ENCODE peak calls at places on chromosomes 12 and 14, in six cellular contexts. V is HCT116, T is fibroblast of lung, D is colonic mucosa, L is endodermal cell, O is H9. F is an unnamed sample.

GRCh38 chr12:49564241-49565118 is 3.5 kb downstream of the MCRS1 start:
- DNase-seq in O (no peak), V (no peak), D (no peak), L (no peak), T (no peak), F (no peak)

GRCh38 chr12:112686373-112686772 is 105.2 kb upstream of the RPH3A start:
- DNase-seq in T (peak), D (no peak), V (no peak), O (no peak), L (peak), F (peak)

GRCh38 chr14:104286086-104286485 is 147.7 kb downstream of the KIF26A start:
- DNase-seq in O (no peak), T (no peak), V (no peak), D (no peak), L (peak), F (no peak)

GRCh38 chr12:127241056-127241830 is 1025.7 kb upstream of the TMEM132C start:
- DNase-seq in O (no peak), L (no peak), T (peak), D (no peak), V (no peak), F (no peak)

GRCh38 chr12:2940564-2940963 is 18.6 kb upstream of the TEAD4 start:
- DNase-seq in O (no peak), V (no peak), L (peak), D (no peak), T (no peak), F (no peak)

GRCh38 chr12:92556141-92556540 is 146.6 kb upstream of the PLEKHG7 start:
- DNase-seq in L (no peak), O (no peak), T (no peak), V (no peak), D (no peak), F (no peak)

GRCh38 chr14:49893309-49894213 is 679 bp downstream of the ARF6 start:
- DNase-seq in D (peak), L (peak), O (no peak), T (peak), V (no peak), F (peak)

GRCh38 chr14:61126083-61126962 is 145.3 kb downstream of the SLC38A6 start:
- DNase-seq in V (no peak), D (no peak), O (no peak), T (peak), L (no peak), F (no peak)

GRCh38 chr12:54082402-54082892 is 28.8 kb downstream of the HOXC4 start:
- DNase-seq in T (peak), V (no peak), L (peak), D (peak), O (no peak), F (peak)

GRCh38 chr14:61281186-61281676 is at the start of gene TMEM30B:
- DNase-seq in O (peak), T (no peak), L (peak), V (no peak), D (peak), F (no peak)

GRCh38 chr12:12870454-12870853 is 20.9 kb upstream of the GPRC5A start:
- DNase-seq in L (no peak), D (no peak), V (peak), T (peak), O (no peak), F (no peak)

GRCh38 chr12:88566430-88566829 is 13.8 kb downstream of the KITLG start:
- DNase-seq in O (no peak), T (peak), D (peak), L (no peak), V (no peak), F (no peak)

GRCh38 chr12:104741497-104742367 is 216.4 kb downstream of the SLC41A2 start:
- DNase-seq in L (no peak), T (no peak), V (no peak), O (no peak), D (no peak), F (no peak)

GRCh38 chr14:32552766-32553165 is 223.7 kb downstream of the AKAP6 start:
- DNase-seq in D (no peak), T (no peak), O (no peak), L (no peak), V (no peak), F (no peak)

GRCh38 chr14:28308727-28309126 is 457.9 kb upstream of the FOXG1 start:
- DNase-seq in T (peak), D (no peak), L (no peak), V (no peak), O (no peak), F (no peak)

GRCh38 chr12:11500222-11500860 is 105.0 kb upstream of the PRB2 start:
- DNase-seq in T (peak), L (peak), V (no peak), D (peak), O (peak), F (no peak)

DNA sequence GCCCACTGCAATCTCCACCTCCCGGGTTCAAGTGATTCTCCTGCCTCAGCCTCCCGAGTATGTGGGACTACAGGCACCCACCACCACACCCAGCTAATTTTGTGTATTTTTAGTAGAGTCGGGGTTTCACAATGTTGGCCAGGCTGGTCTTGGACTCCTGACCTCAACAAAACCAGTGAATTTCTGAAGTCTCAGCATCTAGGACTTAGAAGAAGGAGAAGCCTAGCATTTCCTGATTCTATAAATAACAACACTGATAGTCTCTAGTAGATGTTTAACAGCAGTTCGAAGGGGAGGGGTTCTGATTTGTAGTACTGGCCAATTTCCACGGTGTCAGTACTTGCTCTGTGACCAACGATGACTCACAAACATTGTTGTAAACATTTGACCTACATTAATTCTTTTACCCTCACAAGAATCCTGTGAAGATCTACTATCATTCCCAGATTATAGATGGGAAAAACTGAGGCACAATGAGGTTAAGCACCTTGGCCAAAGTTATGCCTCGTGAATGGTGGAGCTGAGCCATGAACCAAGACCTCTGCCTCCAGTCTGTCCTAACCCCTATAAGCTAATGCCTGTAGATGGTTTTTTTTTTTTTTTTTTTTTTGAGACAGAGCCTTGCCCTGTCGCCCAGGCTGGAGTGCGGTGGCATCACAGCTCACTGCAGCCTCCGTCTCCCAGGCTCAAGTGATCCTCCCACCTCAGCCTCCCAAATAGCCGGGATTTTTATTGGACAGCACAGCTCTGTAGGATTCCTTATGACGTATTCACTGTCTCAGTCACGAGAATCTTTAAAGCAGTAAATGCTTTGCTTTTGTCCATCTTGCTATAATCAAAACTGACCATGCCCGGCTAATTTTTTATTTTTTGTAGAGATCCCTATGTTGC is 5.2 kb downstream of the P2RX4 start:
- DNase-seq in L (no peak), V (peak), D (peak), T (peak), O (no peak), F (no peak)
- H3K9ac ChIP-seq in L (no peak), V (peak), D (no peak), T (no peak), O (no peak), F (no peak)

DNA sequence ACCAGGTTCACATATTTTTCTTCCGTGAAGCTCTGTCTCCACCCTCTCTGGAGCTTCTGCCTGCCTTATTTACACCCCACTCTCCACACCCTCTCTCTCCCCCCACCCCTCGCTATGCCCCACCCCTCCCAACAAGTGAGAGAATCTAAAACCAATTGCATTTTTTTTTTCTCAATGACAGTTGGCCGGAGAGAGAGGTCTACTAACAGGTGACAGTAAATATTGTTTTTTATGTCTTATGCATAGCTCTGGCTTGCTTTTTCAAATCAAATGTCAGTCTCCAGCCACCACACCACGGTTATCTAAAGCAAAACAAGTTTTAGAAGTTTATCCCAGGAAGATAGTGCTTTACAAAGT is at the start of gene KCNC2:
- DNase-seq in L (no peak), O (no peak), T (no peak), V (no peak), D (no peak), F (no peak)
- H3K9ac ChIP-seq in L (no peak), O (no peak), T (no peak), V (no peak), D (no peak), F (no peak)

DNA sequence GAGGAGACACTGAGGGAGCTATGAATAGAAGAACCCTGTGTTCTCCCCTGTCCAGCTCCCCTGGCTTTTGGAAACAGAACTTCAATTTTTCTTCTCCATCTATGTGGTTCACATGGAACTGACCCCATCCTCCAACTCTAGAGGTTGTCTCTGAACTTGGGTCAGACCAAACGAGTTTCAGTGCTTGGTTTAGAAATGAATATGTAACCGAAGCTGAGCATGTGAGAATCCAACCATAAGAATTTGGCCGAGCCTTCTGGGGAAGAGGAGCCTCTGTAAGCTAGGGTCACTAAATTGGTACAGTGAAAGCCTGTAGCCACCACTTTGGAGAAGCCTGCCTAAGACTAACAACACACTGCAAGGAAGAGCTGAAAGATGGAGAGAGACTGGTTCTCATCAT is 464.4 kb downstream of the ZFP36L1 start:
- DNase-seq in V (no peak), T (no peak), L (no peak), D (no peak), O (no peak), F (no peak)
- H3K9ac ChIP-seq in V (no peak), T (no peak), L (no peak), D (no peak), O (no peak), F (no peak)

GRCh38 chr14:76958020-76958965 is 70.2 kb downstream of the IRF2BPL start:
- DNase-seq in O (no peak), V (no peak), L (no peak), D (no peak), T (no peak), F (peak)
- H3K9ac ChIP-seq in O (no peak), V (peak), L (no peak), D (no peak), T (no peak), F (no peak)

DNA sequence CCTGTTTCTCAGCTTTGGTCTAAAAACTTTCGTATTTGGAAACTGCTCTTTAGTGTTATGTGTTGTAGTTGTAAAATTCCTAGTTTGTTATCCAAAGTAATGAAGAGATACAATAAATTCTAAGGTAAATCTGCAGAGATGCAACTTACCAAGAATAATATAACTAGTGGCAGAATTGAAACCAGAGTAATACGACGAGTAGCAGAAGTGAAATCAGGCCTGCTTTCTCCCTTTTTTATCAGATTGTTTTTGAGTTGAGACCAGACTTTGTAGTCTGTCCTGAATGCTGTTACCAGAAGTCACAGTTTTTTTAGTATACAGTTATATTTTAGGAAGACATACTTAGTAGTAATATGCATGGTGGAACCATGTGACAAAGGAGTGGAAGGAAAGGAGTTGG is 12.5 kb downstream of the PAPOLA start:
- DNase-seq in V (no peak), O (no peak), D (no peak), T (no peak), L (no peak), F (no peak)
- H3K9ac ChIP-seq in V (no peak), O (no peak), D (no peak), T (no peak), L (no peak), F (no peak)

GRCh38 chr14:21192447-21192822 is 36.6 kb upstream of the OR5AU1 start:
- DNase-seq in O (no peak), T (no peak), D (no peak), V (no peak), L (peak), F (no peak)
- H3K9ac ChIP-seq in O (no peak), T (no peak), D (no peak), V (no peak), L (no peak), F (peak)

GRCh38 chr12:91219511-91219910 is 36.9 kb upstream of the DCN start:
- DNase-seq in L (no peak), D (no peak), O (no peak), T (peak), V (no peak), F (no peak)

GRCh38 chr12:91224411-91224810 is 41.8 kb upstream of the DCN start:
- DNase-seq in O (no peak), D (no peak), L (no peak), T (no peak), V (no peak), F (no peak)

GRCh38 chr12:91219919-91220318 is 37.3 kb upstream of the DCN start:
- DNase-seq in D (no peak), T (no peak), V (no peak), O (no peak), L (no peak), F (no peak)

GRCh38 chr12:91225316-91225715 is 42.7 kb upstream of the DCN start:
- DNase-seq in V (no peak), D (no peak), O (no peak), T (peak), L (no peak), F (no peak)

GRCh38 chr12:91222746-91223145 is 40.1 kb upstream of the DCN start:
- DNase-seq in T (peak), L (no peak), O (no peak), V (no peak), D (no peak), F (no peak)
- H3K9ac ChIP-seq in T (no peak), L (no peak), O (no peak), V (no peak), D (no peak), F (no peak)

DNA sequence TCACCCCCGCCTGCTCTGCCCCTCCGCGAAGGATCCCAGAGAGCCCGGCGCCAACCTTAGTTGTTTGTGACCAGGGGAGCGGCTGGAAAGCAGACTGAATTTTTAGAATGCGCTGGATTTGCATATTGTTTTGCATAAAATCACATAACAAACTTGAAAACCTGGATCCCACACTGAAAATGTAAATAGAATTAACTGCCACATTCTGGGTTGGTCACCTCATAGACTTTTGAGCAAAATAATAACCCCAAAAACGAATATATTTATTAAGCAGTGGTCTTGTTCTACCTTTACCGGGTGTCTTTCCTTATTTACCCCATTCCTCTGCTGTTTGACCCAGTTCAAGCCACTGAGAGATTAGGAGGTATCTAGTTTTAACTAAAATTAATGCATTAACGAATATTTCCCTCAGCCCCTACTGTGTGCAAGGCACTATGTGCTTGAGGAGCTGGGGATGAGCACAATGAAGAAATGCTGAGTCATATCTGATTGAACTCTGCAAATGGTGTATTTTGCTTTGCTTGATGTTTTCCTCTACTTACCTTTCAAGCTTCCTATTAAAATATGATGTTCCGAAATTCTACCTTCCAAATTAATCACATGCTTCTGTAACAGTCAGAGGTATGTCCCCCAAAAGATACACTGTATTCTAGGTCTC is 438 bp upstream of the EGLN3 start:
- DNase-seq in V (no peak), T (no peak), D (no peak), L (peak), O (no peak), F (no peak)
- H3K9ac ChIP-seq in V (peak), T (peak), D (no peak), L (peak), O (peak), F (no peak)

GRCh38 chr14:103074699-103075341 is 9.2 kb upstream of the LBHD2 start:
- DNase-seq in V (no peak), O (peak), L (peak), T (no peak), D (peak), F (no peak)

GRCh38 chr14:103072595-103073366 is 11.2 kb upstream of the LBHD2 start:
- DNase-seq in D (no peak), V (no peak), O (peak), T (no peak), L (peak), F (no peak)

GRCh38 chr14:103071544-103072251 is 12.3 kb upstream of the LBHD2 start:
- DNase-seq in T (no peak), O (no peak), V (no peak), D (peak), L (no peak), F (no peak)

GRCh38 chr14:103073367-103073875 is 10.6 kb upstream of the LBHD2 start:
- DNase-seq in L (no peak), O (no peak), T (no peak), V (no peak), D (no peak), F (no peak)

GRCh38 chr14:103073876-103074698 is 9.9 kb upstream of the LBHD2 start:
- DNase-seq in V (no peak), T (no peak), O (no peak), D (no peak), L (peak), F (no peak)
- H3K9ac ChIP-seq in V (peak), T (no peak), O (no peak), D (no peak), L (no peak), F (no peak)

GRCh38 chr12:57134949-57135348 is 6.7 kb downstream of the LRP1 start:
- DNase-seq in L (peak), V (no peak), O (no peak), D (no peak), T (no peak), F (no peak)
- H3K9ac ChIP-seq in L (no peak), V (no peak), O (no peak), D (no peak), T (peak), F (no peak)